ENCODE peak calls at places on chromosomes 7 and 10, in five cellular contexts. C is psoas muscle, I is cardiac fibroblast, Y is neural crest cell, W is HL-60. Q is an unnamed sample.

GRCh38 chr10:28533571-28534304 is 820 bp downstream of the WAC start:
- DNase-seq in C (peak), I (peak), Y (peak), W (peak), Q (no peak)

GRCh38 chr10:62479523-62479922 is 105.4 kb downstream of the ZNF365 start:
- DNase-seq in C (no peak), I (no peak), Y (no peak), W (no peak), Q (no peak)

GRCh38 chr7:108402865-108403264 is 53.4 kb downstream of the NRCAM start:
- DNase-seq in C (no peak), I (peak), Y (no peak), W (no peak), Q (no peak)

GRCh38 chr10:68628576-68629127 is 68.5 kb downstream of the TET1 start:
- DNase-seq in C (no peak), I (peak), Y (no peak), W (no peak), Q (no peak)

GRCh38 chr7:22267989-22268615 is 88.9 kb downstream of the RAPGEF5 start:
- DNase-seq in C (no peak), I (no peak), Y (no peak), W (no peak), Q (no peak)

GRCh38 chr7:150959739-150960734 is 18.1 kb downstream of the KCNH2 start:
- DNase-seq in C (no peak), I (no peak), Y (no peak), W (peak), Q (no peak)

GRCh38 chr10:17426263-17426600 is 28.2 kb downstream of the ST8SIA6 start:
- DNase-seq in C (no peak), I (no peak), Y (no peak), W (no peak), Q (no peak)

GRCh38 chr10:33365871-33366411 is 31.5 kb upstream of the NRP1 start:
- DNase-seq in C (no peak), I (peak), Y (no peak), W (peak), Q (no peak)

GRCh38 chr7:73650524-73650923 is 17.1 kb upstream of the VPS37D start:
- DNase-seq in C (no peak), I (no peak), Y (no peak), W (no peak), Q (no peak)

GRCh38 chr7:37117261-37117660 is 331.4 kb downstream of the ELMO1 start:
- DNase-seq in C (no peak), I (no peak), Y (no peak), W (no peak), Q (no peak)

GRCh38 chr10:123044391-123044790 is 35.6 kb downstream of the ACADSB start:
- DNase-seq in C (no peak), I (peak), Y (no peak), W (no peak), Q (no peak)

GRCh38 chr10:60942604-60943269 is 1.2 kb downstream of the RHOBTB1 start:
- DNase-seq in C (peak), I (peak), Y (no peak), W (peak), Q (no peak)

GRCh38 chr7:85464042-85464651 is 277.3 kb upstream of the SEMA3D start:
- DNase-seq in C (no peak), I (peak), Y (no peak), W (no peak), Q (no peak)

GRCh38 chr10:45580781-45581496 is 91.6 kb downstream of the ZFAND4 start:
- DNase-seq in C (no peak), I (no peak), Y (no peak), W (no peak), Q (no peak)

GRCh38 chr10:86585726-86586048 is 64.1 kb upstream of the WAPL start:
- DNase-seq in C (no peak), I (no peak), Y (no peak), W (no peak), Q (no peak)

GRCh38 chr10:17981766-17982380 is 30.2 kb downstream of the SLC39A12 start:
- DNase-seq in C (no peak), I (peak), Y (no peak), W (no peak), Q (no peak)

GRCh38 chr7:51606601-51607154 is 290.1 kb upstream of the COBL start:
- DNase-seq in C (no peak), I (no peak), Y (no peak), W (no peak), Q (no peak)

GRCh38 chr10:72097448-72098300 is 9.3 kb upstream of the SPOCK2 start:
- DNase-seq in C (no peak), I (peak), Y (no peak), W (no peak), Q (peak)

GRCh38 chr7:39838326-39838725 is 111.7 kb upstream of the CDK13 start:
- DNase-seq in C (no peak), I (peak), Y (no peak), W (peak), Q (no peak)

GRCh38 chr10:102935939-102936605 is 18.0 kb downstream of the CNNM2 start:
- DNase-seq in C (no peak), I (no peak), Y (no peak), W (no peak), Q (no peak)

GRCh38 chr7:128108641-128109423 is 77.6 kb upstream of the LRRC4 start:
- DNase-seq in C (no peak), I (no peak), Y (no peak), W (peak), Q (no peak)

GRCh38 chr10:57017356-57018037 is 656.4 kb upstream of the ZWINT start:
- DNase-seq in C (no peak), I (no peak), Y (no peak), W (no peak), Q (no peak)

GRCh38 chr10:76382381-76382851 is 951.0 kb downstream of the LRMDA start:
- DNase-seq in C (peak), I (peak), Y (no peak), W (no peak), Q (no peak)

GRCh38 chr10:96651998-96652431 is 65.2 kb upstream of the TM9SF3 start:
- DNase-seq in C (no peak), I (no peak), Y (no peak), W (peak), Q (no peak)

DNA sequence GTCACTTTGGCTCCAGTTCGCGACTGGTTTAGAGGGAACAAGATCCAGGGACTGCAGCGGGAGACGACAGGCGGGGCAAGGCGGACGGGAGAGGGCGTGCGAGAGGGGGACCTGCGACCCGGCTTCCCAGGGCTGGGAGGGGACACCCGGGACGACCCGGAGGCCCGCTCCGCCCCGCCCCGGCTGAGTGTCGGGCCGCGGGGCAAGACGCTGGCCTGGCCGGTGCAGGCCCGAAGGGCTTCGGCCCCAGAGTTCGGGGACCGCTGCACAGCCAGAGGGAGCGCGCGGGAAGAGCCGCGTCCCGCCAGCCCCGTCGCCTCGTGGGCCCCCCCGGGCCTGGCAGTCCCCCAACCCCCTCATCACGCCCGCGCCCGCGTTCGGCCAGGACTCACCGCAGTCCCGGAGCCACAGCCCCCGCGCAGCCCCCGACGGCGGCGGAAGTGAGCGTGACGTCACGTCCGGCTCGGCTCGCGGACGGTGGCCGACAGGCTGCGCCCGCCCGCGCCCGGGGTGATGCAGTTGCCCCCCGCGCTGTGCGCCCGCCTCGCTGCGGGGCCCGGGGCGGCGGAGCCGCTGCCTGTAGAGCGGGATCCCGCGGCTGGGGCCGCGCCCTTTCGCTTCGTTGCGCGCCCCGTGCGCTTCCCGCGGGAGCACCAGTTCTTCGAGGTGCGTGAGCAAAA is at the start of the genes TUBGCP2 and ZNF511:
- DNase-seq in C (peak), I (peak), Y (peak), W (peak), Q (peak)
- TF ChIP-seq CTCF in C (no peak), I (peak), Y (peak), W (no peak), Q (no peak)

GRCh38 chr7:105014725-105015630 is 973 bp downstream of the KMT2E start:
- DNase-seq in C (peak), I (peak), Y (peak), W (peak), Q (no peak)

GRCh38 chr7:105013283-105013817 is 655 bp upstream of the KMT2E start:
- DNase-seq in C (peak), I (peak), Y (peak), W (peak), Q (peak)

GRCh38 chr7:105015631-105015965 is 1.6 kb downstream of the KMT2E start:
- DNase-seq in C (no peak), I (no peak), Y (no peak), W (peak), Q (no peak)

GRCh38 chr7:105012503-105013282 is 1.3 kb upstream of the KMT2E start:
- DNase-seq in C (peak), I (peak), Y (peak), W (peak), Q (peak)

DNA sequence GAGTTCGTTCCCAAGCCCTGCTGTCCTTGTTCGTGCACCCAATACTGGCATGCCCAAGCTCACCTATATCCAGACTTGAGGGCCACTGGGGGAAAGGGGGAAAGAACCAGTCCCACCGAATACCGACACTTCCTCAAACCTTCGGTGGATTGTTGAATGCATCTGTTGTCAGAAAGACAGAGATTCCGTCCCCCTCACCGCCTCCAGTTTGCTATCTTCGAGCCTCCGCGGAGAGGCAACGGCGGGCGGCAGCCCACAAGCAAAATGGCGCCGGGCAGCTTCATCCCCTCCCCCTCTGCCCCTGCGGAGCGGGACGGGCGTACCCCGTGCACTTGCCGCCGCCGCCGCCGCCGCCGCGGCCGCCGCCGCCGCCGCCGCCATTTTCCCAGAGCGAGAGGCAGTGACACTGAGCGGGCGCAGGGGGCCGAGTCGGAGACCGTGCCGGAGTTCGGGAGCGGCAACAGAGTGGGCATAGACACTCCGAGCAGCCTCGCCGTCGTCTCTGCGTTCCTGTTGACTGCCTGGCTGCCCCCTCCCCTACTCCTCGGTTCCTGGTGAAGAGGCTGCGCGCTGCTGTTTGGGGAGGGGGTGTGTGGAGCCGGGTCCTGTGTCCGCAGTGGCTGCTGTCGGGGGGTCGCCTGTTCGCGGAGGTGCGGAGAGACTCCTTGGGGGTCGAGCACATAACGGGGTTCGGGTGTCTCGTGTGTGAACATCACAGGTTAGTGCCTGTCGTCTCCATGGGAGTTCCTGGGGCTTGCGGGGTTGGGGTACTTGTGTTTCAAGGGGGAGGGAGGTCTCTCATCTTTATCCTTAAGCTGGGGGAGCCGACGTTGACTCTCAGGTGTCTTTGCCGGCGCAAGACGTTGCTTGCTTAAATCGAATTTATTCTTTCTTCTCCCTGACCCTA is at the start of gene KMT2E:
- DNase-seq in C (peak), I (peak), Y (peak), W (peak), Q (peak)
- TF ChIP-seq CTCF in C (no peak), I (peak), Y (peak), W (no peak), Q (peak)

DNA sequence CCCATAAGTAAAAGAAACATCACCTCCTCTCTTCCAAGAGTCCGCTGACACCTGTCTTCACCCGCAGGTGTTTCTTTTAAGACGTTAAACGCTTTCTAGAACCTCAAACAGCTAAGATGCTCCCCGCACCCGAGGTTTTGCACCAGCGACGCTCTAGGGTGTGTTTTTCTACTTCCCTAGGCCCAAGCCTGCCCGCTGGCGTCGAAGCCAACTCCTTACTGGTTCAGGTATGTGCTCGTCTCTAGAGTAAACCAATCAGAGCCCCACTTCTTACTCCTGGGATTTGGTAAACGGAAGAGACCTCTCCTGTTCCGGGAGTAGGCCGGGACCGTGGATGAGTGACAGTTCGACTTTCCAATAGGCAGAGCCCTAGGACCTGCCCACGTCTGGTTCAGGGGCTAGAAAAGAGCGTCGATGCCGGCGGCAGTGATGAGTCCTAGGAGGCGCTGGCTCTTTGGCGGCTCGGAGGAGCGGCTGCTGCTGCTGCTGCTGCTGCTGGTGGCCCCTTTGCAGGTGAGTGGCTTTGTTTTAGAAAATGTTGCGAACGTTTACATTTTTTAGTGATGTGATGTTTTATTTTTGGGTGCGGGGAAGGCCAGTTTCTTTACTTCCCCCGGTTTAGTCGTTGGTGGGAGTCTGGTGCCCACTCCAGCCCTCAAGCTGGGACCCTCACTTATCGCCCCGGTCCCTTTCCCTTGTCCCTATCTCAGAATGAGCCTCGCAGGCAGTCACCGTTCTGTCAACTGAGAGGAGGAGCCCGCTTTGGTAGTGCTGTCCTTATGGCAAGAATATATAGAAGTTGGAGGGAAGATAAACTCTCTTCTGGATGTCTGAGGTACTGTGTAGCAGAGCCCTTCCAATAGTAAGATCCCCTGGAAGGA is at the start of gene BPGM:
- DNase-seq in C (peak), I (peak), Y (peak), W (peak), Q (peak)
- TF ChIP-seq CTCF in C (no peak), I (peak), Y (peak), W (peak), Q (peak)

GRCh38 chr7:1910827-1911226 is 240.8 kb downstream of the ELFN1 start:
- DNase-seq in C (no peak), I (no peak), Y (no peak), W (no peak), Q (no peak)
- TF ChIP-seq CTCF in C (no peak), I (no peak), Y (no peak), W (no peak), Q (no peak)

DNA sequence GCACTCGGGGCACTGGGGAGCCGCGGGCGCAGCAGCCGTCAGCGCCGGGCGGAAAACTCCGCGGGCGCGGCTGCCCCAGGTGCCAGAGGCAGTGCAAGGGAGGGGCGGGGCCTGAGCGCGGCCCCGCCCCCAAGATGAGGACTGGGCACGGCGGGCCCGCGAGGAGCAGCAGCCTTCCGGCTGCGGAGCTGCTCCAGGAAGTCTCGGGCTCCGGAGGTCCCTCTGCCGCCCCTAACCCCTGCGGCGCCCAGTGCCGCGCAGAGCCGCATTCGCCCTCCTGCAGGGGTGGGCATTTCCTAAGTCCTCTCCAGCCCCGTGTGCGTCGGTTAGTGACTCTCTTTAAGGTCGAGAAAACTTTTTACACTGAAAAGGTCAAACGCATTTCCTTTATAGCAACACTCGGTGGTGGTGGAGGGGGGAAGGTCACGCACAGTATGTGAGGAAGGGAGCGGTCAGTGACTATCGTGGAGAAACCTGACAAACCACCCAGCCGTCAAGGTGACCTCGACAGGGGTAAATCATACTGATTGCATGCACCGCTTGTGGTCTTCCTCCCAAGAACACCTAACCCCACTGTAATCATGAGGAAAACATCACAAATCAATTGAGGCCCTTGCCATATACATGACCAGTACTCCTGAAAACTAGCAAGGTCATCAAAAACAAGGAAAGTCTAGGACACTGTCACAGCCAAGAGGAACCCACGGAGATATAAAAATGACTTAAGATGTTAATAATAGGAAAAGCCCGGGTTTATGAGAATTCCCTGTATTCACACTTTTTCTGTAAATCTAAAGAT is at the start of gene ANXA11:
- DNase-seq in C (peak), I (peak), Y (peak), W (peak), Q (peak)
- TF ChIP-seq CTCF in C (no peak), I (no peak), Y (no peak), W (no peak), Q (no peak)

GRCh38 chr10:6052247-6053221 is 9.6 kb downstream of the IL2RA start:
- DNase-seq in C (no peak), I (no peak), Y (no peak), W (no peak), Q (peak)

GRCh38 chr10:6053303-6053702 is 8.9 kb downstream of the IL2RA start:
- DNase-seq in C (no peak), I (no peak), Y (no peak), W (no peak), Q (no peak)

GRCh38 chr10:6049031-6049400 is 13.2 kb downstream of the IL2RA start:
- DNase-seq in C (no peak), I (no peak), Y (no peak), W (no peak), Q (no peak)

GRCh38 chr10:6048281-6049030 is 13.7 kb downstream of the IL2RA start:
- DNase-seq in C (no peak), I (no peak), Y (no peak), W (no peak), Q (peak)

DNA sequence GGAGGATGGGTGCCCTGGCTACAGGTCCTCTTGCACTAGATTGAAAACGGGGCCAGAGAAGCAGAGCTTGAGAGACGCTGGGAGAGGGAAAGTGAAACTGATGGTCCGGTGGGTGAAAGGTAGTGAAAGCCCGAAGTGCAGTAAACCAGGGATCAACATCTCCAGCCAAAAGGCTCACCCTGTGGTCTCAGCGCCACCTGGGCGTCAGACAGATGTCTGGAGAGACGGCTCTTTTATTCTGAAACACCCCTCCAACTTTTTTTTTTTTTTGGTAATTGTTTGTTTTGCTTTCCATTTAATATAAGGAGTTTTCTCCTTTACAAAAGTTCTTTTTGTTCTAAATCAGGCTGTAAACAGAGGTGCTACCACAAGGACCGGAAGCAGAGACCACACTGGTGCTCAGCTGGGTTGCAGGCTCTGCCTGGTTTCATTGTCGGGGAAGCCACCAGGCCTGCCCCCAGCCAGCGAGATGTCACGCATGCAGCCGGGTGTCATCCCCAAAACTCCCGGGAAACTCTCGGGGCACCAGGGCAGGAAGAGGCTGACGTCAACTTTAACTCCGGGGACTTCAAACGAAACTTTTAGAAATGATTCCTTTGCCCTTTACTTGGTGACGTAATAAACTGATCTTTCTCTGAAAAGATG is 11.2 kb downstream of the IL2RA start:
- DNase-seq in C (peak), I (peak), Y (no peak), W (no peak), Q (peak)
- TF ChIP-seq CTCF in C (peak), I (peak), Y (no peak), W (no peak), Q (no peak)

Q was measured in osteocyte.